ENCODE peak calls at places on chromosomes 1 and 21, in nine cellular contexts. H, B, J, D, U, S, V, Q and A are unnamed samples.

GRCh38 chr1:41359211-41360073 is 1.8 kb upstream of the FOXO6 start:
- DNase-seq in H (no peak), U (no peak), S (peak), V (peak), J (no peak), D (no peak), B (no peak), Q (no peak), A (no peak)

GRCh38 chr1:3674100-3675094 is 22.1 kb downstream of the TP73 start:
- DNase-seq in D (no peak), U (no peak), H (no peak), J (no peak), Q (peak), V (no peak), B (no peak), S (no peak), A (no peak)

GRCh38 chr1:156004843-156005593 is 15.7 kb downstream of the SSR2 start:
- DNase-seq in D (no peak), B (no peak), H (peak), U (no peak), Q (no peak), S (no peak), V (no peak), J (no peak), A (no peak)

GRCh38 chr1:209607795-209608178 is 24.3 kb downstream of the CAMK1G start:
- DNase-seq in Q (no peak), S (no peak), J (no peak), B (no peak), V (no peak), U (no peak), H (no peak), D (no peak), A (no peak)

GRCh38 chr1:232655041-232655745 is 25.3 kb upstream of the SIPA1L2 start:
- DNase-seq in U (no peak), S (no peak), H (no peak), J (no peak), B (no peak), Q (no peak), V (no peak), D (no peak), A (no peak)

GRCh38 chr21:38661296-38662223 is 144.2 kb upstream of the ETS2 start:
- DNase-seq in Q (no peak), H (no peak), V (peak), J (no peak), D (peak), B (no peak), S (peak), U (no peak), A (no peak)

GRCh38 chr1:151060241-151061011 is at the start of gene MLLT11:
- DNase-seq in S (peak), H (peak), U (no peak), D (peak), B (no peak), Q (no peak), V (peak), J (peak), A (peak)

GRCh38 chr1:245128381-245128780 is 26.4 kb upstream of the KIF26B start:
- DNase-seq in U (no peak), S (no peak), J (no peak), V (no peak), H (no peak), B (no peak), Q (no peak), D (no peak), A (no peak)

GRCh38 chr1:166527752-166528151 is 311.5 kb upstream of the POGK start:
- DNase-seq in J (no peak), U (no peak), Q (no peak), D (no peak), B (no peak), V (no peak), H (no peak), S (no peak), A (no peak)

GRCh38 chr21:32572574-32573420 is 12.5 kb downstream of the TCP10L start:
- DNase-seq in J (peak), U (no peak), B (no peak), Q (peak), D (no peak), H (no peak), V (no peak), S (no peak), A (no peak)

GRCh38 chr1:71656902-71657301 is 576.1 kb upstream of the ZRANB2 start:
- DNase-seq in U (no peak), J (no peak), V (no peak), D (no peak), Q (no peak), S (no peak), H (no peak), B (no peak), A (no peak)

GRCh38 chr1:47992720-47993119 is 4.5 kb downstream of the TRABD2B start:
- DNase-seq in V (peak), H (no peak), D (no peak), U (peak), J (no peak), B (no peak), Q (no peak), S (no peak), A (no peak)

GRCh38 chr1:16324456-16324890 is 27.8 kb downstream of the FBXO42 start:
- DNase-seq in V (peak), S (peak), Q (peak), H (no peak), B (peak), D (no peak), U (no peak), J (no peak), A (no peak)

GRCh38 chr1:64472805-64473204 is 2.9 kb downstream of the CACHD1 start:
- DNase-seq in D (no peak), Q (no peak), S (no peak), B (no peak), J (no peak), U (no peak), H (no peak), V (no peak), A (no peak)

GRCh38 chr1:33460947-33461629 is 11.4 kb upstream of the ZSCAN20 start:
- DNase-seq in U (no peak), D (no peak), H (no peak), B (no peak), V (peak), S (no peak), J (peak), Q (no peak), A (peak)

GRCh38 chr1:10640843-10641553 is 155.4 kb downstream of the CASZ1 start:
- DNase-seq in U (no peak), Q (no peak), S (no peak), J (no peak), H (no peak), D (no peak), V (no peak), B (no peak), A (no peak)

GRCh38 chr1:53502641-53503432 is 43.6 kb downstream of the DMRTB1 start:
- DNase-seq in V (no peak), J (no peak), S (no peak), B (no peak), D (no peak), Q (no peak), U (no peak), H (peak), A (no peak)

GRCh38 chr1:100353073-100353801 is 931 bp downstream of the CDC14A start:
- DNase-seq in D (no peak), H (peak), Q (no peak), B (no peak), U (no peak), J (peak), V (peak), S (no peak), A (no peak)

GRCh38 chr1:63882048-63882704 is 108.4 kb downstream of the ROR1 start:
- DNase-seq in B (no peak), Q (no peak), V (no peak), D (no peak), S (no peak), U (no peak), H (no peak), J (no peak), A (no peak)

GRCh38 chr1:205237526-205238484 is 10.1 kb downstream of the TMCC2 start:
- DNase-seq in B (no peak), D (no peak), V (no peak), J (no peak), Q (no peak), H (no peak), S (no peak), U (no peak), A (peak)

GRCh38 chr1:94382163-94382562 is 36.0 kb upstream of the ABCD3 start:
- DNase-seq in S (no peak), J (no peak), V (no peak), D (no peak), U (no peak), B (no peak), Q (peak), H (peak), A (no peak)

GRCh38 chr1:232622378-232622777 is 7.6 kb downstream of the SIPA1L2 start:
- DNase-seq in V (no peak), J (no peak), B (no peak), D (no peak), H (no peak), Q (no peak), S (no peak), U (no peak), A (no peak)

GRCh38 chr1:218068241-218068640 is 216.9 kb upstream of the RRP15 start:
- DNase-seq in S (no peak), U (no peak), D (no peak), V (no peak), B (no peak), H (no peak), J (no peak), Q (no peak), A (no peak)

GRCh38 chr1:229874609-229875008 is 192.4 kb upstream of the GALNT2 start:
- DNase-seq in S (no peak), U (no peak), V (no peak), Q (no peak), H (no peak), J (no peak), D (no peak), B (no peak), A (no peak)

GRCh38 chr1:205205055-205205454 is 6.4 kb downstream of the DSTYK start:
- DNase-seq in U (no peak), J (no peak), D (no peak), V (no peak), H (no peak), B (no peak), S (no peak), Q (no peak), A (no peak)

GRCh38 chr1:71462247-71462646 is 381.4 kb upstream of the ZRANB2 start:
- DNase-seq in Q (no peak), J (no peak), H (no peak), V (no peak), D (no peak), U (no peak), S (no peak), B (no peak), A (no peak)

GRCh38 chr1:245356891-245357585 is 202.3 kb downstream of the KIF26B start:
- DNase-seq in D (no peak), B (no peak), H (no peak), U (no peak), S (no peak), J (no peak), V (no peak), Q (no peak), A (no peak)

GRCh38 chr1:243268751-243269460 is 13.1 kb downstream of the SDCCAG8 start:
- DNase-seq in U (no peak), H (no peak), D (no peak), S (no peak), Q (no peak), J (no peak), V (no peak), B (no peak), A (no peak)
- TF ChIP-seq CTCF in U (no peak), H (no peak), D (no peak), S (no peak), Q (no peak), J (no peak), V (no peak), B (no peak), A (no peak)

DNA sequence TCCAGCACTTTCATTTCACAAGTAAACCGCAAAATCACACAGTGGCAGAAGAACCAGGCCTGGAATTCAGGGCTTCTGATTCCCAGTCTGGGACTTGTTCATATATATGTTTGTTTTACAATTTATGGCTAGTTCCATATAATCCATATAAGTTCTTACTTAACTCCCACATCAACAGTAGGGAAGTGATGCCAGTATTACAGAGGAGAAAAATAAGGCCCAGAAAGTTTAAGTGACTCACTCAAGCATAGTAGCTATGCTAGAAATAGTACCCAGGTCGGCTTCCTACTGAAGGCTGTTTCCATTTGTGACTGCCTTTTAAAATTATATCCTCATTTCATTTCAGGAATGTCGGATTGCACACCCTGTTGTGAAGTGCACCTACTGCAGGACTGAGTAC is 1.4 kb downstream of the FAM76A start:
- DNase-seq in U (no peak), D (no peak), Q (no peak), B (no peak), V (no peak), J (peak), H (no peak), S (no peak), A (no peak)
- H3K27ac ChIP-seq in U (no peak), D (no peak), Q (no peak), B (peak), V (no peak), J (no peak), H (peak), S (peak), A (no peak)

GRCh38 chr1:214427871-214428277 is 123.5 kb downstream of the PTPN14 start:
- DNase-seq in Q (peak), J (peak), D (no peak), U (no peak), S (no peak), V (no peak), B (peak), H (peak), A (no peak)
- H3K4me3 ChIP-seq in Q (no peak), J (no peak), D (no peak), U (no peak), S (no peak), V (no peak), B (peak), H (no peak), A (no peak)

GRCh38 chr1:222792744-222793143 is 22.1 kb upstream of the DISP1 start:
- DNase-seq in B (no peak), V (no peak), U (no peak), D (no peak), J (peak), S (no peak), Q (no peak), H (no peak), A (no peak)
- TF ChIP-seq CTCF in B (peak), V (peak), U (peak), D (peak), J (peak), S (peak), Q (peak), H (peak), A (peak)

GRCh38 chr1:61077676-61078521 is 4.5 kb upstream of the NFIA start:
- DNase-seq in U (peak), H (no peak), B (peak), D (peak), V (peak), Q (peak), J (peak), S (peak), A (peak)
- H3K27ac ChIP-seq in U (peak), H (no peak), B (peak), D (peak), V (peak), Q (peak), J (peak), S (peak), A (peak)

GRCh38 chr21:44999972-45000636 is 60.3 kb downstream of the SLX9 start:
- DNase-seq in V (no peak), U (no peak), B (no peak), H (no peak), S (peak), J (no peak), D (peak), Q (peak), A (no peak)

GRCh38 chr21:44998621-44999427 is 59.0 kb downstream of the SLX9 start:
- DNase-seq in U (no peak), B (no peak), J (no peak), Q (no peak), S (peak), V (no peak), D (no peak), H (no peak), A (no peak)

GRCh38 chr21:45001134-45002095 is 61.6 kb downstream of the SLX9 start:
- DNase-seq in H (no peak), U (no peak), B (peak), D (peak), S (peak), V (peak), Q (peak), J (no peak), A (peak)

GRCh38 chr21:44999428-44999971 is 59.7 kb downstream of the SLX9 start:
- DNase-seq in U (no peak), H (no peak), B (no peak), V (no peak), S (no peak), D (no peak), J (no peak), Q (no peak), A (no peak)

GRCh38 chr21:45000637-45001133 is 60.9 kb downstream of the SLX9 start:
- DNase-seq in J (no peak), S (no peak), U (no peak), Q (no peak), D (peak), B (no peak), V (no peak), H (no peak), A (no peak)
- H3K4me3 ChIP-seq in J (no peak), S (no peak), U (no peak), Q (no peak), D (no peak), B (no peak), V (no peak), H (no peak), A (no peak)

DNA sequence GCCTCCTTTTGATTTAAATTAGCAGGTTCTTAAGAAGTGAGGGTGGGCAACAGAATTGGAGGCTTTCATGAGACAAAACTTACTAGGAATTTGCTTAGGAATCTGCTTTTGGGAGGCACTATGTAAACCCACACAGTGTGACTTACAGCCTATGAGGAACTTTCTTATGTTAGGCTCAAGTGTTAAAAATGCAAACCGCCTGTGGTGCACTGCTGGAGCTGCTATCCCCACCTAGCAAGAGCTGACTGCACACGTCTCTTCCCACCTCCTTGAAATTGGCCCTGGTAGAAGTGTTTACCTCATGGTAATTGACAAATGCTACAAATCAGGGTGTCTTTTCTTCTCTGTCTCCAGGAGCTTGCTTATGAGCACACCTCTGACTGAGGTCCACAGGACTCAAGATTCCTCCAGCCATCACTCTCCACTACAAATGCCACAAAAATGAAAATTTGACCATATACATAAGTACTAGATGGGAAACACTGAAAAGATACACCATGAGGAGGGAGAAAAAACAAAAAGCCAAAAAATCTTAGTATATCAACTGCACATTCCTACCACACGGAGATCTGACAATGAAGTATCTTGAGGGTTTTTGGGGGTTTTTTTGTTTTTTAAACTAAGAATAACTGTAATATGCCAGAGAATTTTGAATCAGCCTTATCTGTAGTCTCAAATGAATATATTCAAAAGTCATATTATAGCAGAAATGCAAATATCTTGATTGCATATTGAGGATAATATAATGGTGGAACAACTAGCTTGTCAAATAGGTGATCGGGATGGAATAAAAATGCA is 18.2 kb upstream of the NPL start:
- DNase-seq in D (no peak), V (no peak), S (no peak), J (no peak), Q (no peak), U (no peak), B (no peak), H (no peak), A (no peak)
- TF ChIP-seq CTCF in D (no peak), V (no peak), S (no peak), J (no peak), Q (peak), U (no peak), B (peak), H (no peak), A (no peak)

GRCh38 chr1:157388057-157388456 is 164.3 kb downstream of the FCRL5 start:
- DNase-seq in D (no peak), U (no peak), V (no peak), Q (no peak), J (no peak), H (no peak), B (no peak), S (no peak), A (no peak)

DNA sequence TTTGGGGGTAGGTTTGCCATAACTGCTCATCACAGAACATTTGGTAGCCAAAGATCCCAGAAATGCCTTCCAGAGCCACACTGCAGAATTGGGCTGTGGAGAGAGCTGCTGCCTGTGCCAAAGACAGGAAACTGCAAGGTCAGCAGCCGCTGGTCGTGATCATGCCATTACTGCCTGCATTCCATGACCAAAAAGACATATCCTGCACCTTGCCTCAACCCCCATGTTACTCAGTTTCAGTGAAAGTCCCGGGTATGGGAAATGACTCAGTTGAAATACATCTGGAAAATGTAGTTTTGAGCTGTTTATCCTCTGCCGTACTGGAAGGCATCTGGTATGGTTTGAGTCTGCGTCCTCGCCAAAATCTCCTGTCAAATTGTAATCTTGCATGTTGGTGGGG is 161.7 kb downstream of the FCRL5 start:
- DNase-seq in D (no peak), V (no peak), S (no peak), B (no peak), J (no peak), H (no peak), U (no peak), Q (no peak), A (no peak)
- H3K27ac ChIP-seq in D (no peak), V (no peak), S (no peak), B (no peak), J (no peak), H (no peak), U (no peak), Q (no peak), A (no peak)

GRCh38 chr1:46084553-46085448 is 47.6 kb downstream of the PIK3R3 start:
- DNase-seq in B (no peak), S (no peak), V (no peak), H (no peak), J (no peak), U (no peak), D (no peak), Q (no peak), A (no peak)
- H3K4me3 ChIP-seq in B (no peak), S (no peak), V (no peak), H (no peak), J (no peak), U (no peak), D (no peak), Q (peak), A (no peak)